ENCODE peak calls at places on chromosomes 3 and 15, in eight cellular contexts. P is sigmoid colon, I is GM23338, H is H9, C is cardiac muscle cell, R is IMR-90, Z is fibroblast of lung, N is lower lobe of right lung. D is an unnamed sample. For H3K27me3 and H3K4me1, the result is how much of the 10 kb centered on the place peaks cover.

GRCh38 chr3:45688194-45688881 is 858 bp upstream of the SACM1L start:
- DNase-seq in R (peak), H (peak), P (no peak), I (peak), Z (peak), N (no peak), C (peak), D (peak)

GRCh38 chr3:148925841-148926240 is 60.7 kb downstream of the CPA3 start:
- DNase-seq in Z (no peak), N (no peak), C (no peak), R (no peak), P (no peak), H (no peak), I (no peak), D (no peak)

GRCh38 chr15:26628071-26628470 is 144.8 kb downstream of the GABRB3 start:
- DNase-seq in H (no peak), Z (no peak), C (no peak), R (no peak), P (no peak), I (no peak), N (no peak), D (no peak)

GRCh38 chr3:414063-414462 is 217.5 kb downstream of the CHL1 start:
- DNase-seq in P (no peak), Z (peak), R (peak), N (no peak), C (peak), I (peak), H (no peak), D (no peak)

GRCh38 chr3:49411550-49411967 is 217 bp downstream of the RHOA start:
- DNase-seq in I (peak), H (no peak), R (no peak), C (peak), Z (no peak), P (peak), N (peak), D (peak)

GRCh38 chr3:173932624-173933023 is 535.1 kb downstream of the NLGN1 start:
- DNase-seq in I (no peak), C (peak), N (no peak), P (no peak), H (no peak), Z (peak), R (peak), D (no peak)

GRCh38 chr3:13332158-13332557 is 88.0 kb downstream of the NUP210 start:
- DNase-seq in P (no peak), I (no peak), H (no peak), N (no peak), R (no peak), C (no peak), Z (no peak), D (no peak)

GRCh38 chr3:138172625-138173024 is 2.1 kb downstream of the DBR1 start:
- DNase-seq in H (no peak), I (no peak), Z (no peak), R (no peak), P (no peak), N (no peak), C (no peak), D (no peak)

GRCh38 chr3:59178698-59179097 is 128.9 kb upstream of the CFAP20DC start:
- DNase-seq in Z (no peak), I (no peak), R (no peak), C (no peak), P (no peak), N (no peak), H (no peak), D (no peak)

GRCh38 chr3:14335774-14336413 is 66.5 kb upstream of the SLC6A6 start:
- DNase-seq in H (no peak), I (no peak), P (no peak), Z (no peak), C (no peak), R (no peak), N (peak), D (no peak)

GRCh38 chr3:178367817-178368617 is 168.2 kb upstream of the KCNMB2 start:
- DNase-seq in C (peak), P (no peak), I (no peak), H (no peak), N (no peak), Z (no peak), R (no peak), D (no peak)

GRCh38 chr3:114538211-114538610 is 244.4 kb downstream of the TIGIT start:
- DNase-seq in Z (no peak), R (no peak), I (no peak), P (no peak), C (no peak), H (no peak), N (no peak), D (no peak)

GRCh38 chr3:128714887-128715496 is 11.0 kb upstream of the RAB7A start:
- DNase-seq in R (no peak), P (peak), N (no peak), I (no peak), Z (no peak), C (no peak), H (no peak), D (peak)

GRCh38 chr15:49458145-49458544 is 35.1 kb downstream of the FGF7 start:
- DNase-seq in I (no peak), P (no peak), C (no peak), H (no peak), R (peak), Z (peak), N (no peak), D (no peak)

GRCh38 chr15:52228928-52229327 is 37.7 kb upstream of the GNB5 start:
- DNase-seq in Z (no peak), C (no peak), P (no peak), I (peak), R (no peak), H (peak), N (no peak), D (no peak)

GRCh38 chr15:63583027-63583426 is 14.2 kb upstream of the FBXL22 start:
- DNase-seq in P (no peak), I (no peak), N (no peak), Z (peak), H (no peak), R (peak), C (peak), D (no peak)

GRCh38 chr3:150147776-150148175 is 177.1 kb upstream of the PFN2 start:
- DNase-seq in N (no peak), I (no peak), R (peak), C (peak), Z (peak), P (no peak), H (no peak), D (no peak)

GRCh38 chr15:82044373-82045178 is 1.2 kb downstream of the MEX3B start:
- DNase-seq in R (peak), P (peak), Z (peak), C (peak), I (peak), N (peak), H (peak), D (no peak)

GRCh38 chr15:52370010-52370409 is 74.4 kb upstream of the MYO5C start:
- DNase-seq in P (no peak), C (no peak), I (no peak), R (peak), N (peak), H (no peak), Z (no peak), D (no peak)

GRCh38 chr3:113783463-113783862 is 36.6 kb downstream of the ATP6V1A start:
- DNase-seq in P (no peak), C (peak), I (no peak), N (no peak), H (no peak), R (peak), Z (peak), D (no peak)

GRCh38 chr15:75428152-75428551 is 23.3 kb downstream of the SIN3A start:
- DNase-seq in C (no peak), Z (no peak), R (no peak), P (no peak), N (no peak), H (no peak), I (no peak), D (no peak)

GRCh38 chr15:57213783-57214366 is 162.4 kb upstream of the CGNL1 start:
- DNase-seq in N (no peak), Z (peak), R (peak), C (peak), P (no peak), H (no peak), I (no peak), D (no peak)

GRCh38 chr3:195451373-195452000 is 8.7 kb upstream of the ACAP2 start:
- DNase-seq in R (no peak), Z (no peak), P (no peak), I (no peak), N (no peak), H (no peak), C (no peak), D (no peak)

GRCh38 chr3:81045976-81046375 is 715.5 kb downstream of the GBE1 start:
- DNase-seq in H (no peak), Z (no peak), I (no peak), P (no peak), R (no peak), N (no peak), C (no peak), D (no peak)

GRCh38 chr3:71718069-71718468 is 7.1 kb downstream of the EIF4E3 start:
- DNase-seq in C (no peak), Z (no peak), I (no peak), R (no peak), N (no peak), H (no peak), P (no peak), D (peak)

GRCh38 chr15:72509484-72509883 is 35.4 kb downstream of the ARIH1 start:
- DNase-seq in I (no peak), R (no peak), H (no peak), Z (no peak), C (no peak), N (no peak), P (no peak), D (no peak)

GRCh38 chr15:74631408-74631807 is 15.8 kb downstream of the CLK3 start:
- DNase-seq in N (no peak), H (peak), P (no peak), I (no peak), R (no peak), C (no peak), Z (no peak), D (no peak)

GRCh38 chr15:55916666-55917409 is 76.6 kb downstream of the NEDD4 start:
- DNase-seq in C (peak), R (peak), Z (peak), P (no peak), H (no peak), N (no peak), I (no peak), D (no peak)

GRCh38 chr3:107633327-107634141 is 110.8 kb downstream of the BBX start:
- DNase-seq in I (no peak), C (no peak), N (no peak), R (no peak), H (no peak), P (no peak), Z (no peak), D (no peak)

GRCh38 chr15:60573936-60574335 is 95.0 kb upstream of the ICE2 start:
- DNase-seq in R (no peak), C (no peak), N (no peak), P (no peak), Z (no peak), I (no peak), H (no peak), D (peak)

GRCh38 chr3:32097768-32098167 is 8.7 kb upstream of the GPD1L start:
- DNase-seq in P (no peak), N (no peak), R (no peak), Z (no peak), I (no peak), C (no peak), H (no peak), D (no peak)

GRCh38 chr3:50442940-50443579 is 60.4 kb downstream of the CACNA2D2 start:
- DNase-seq in P (no peak), C (no peak), I (no peak), Z (no peak), N (peak), H (no peak), R (no peak), D (no peak)
- H3K27me3 ChIP-seq in P (under half), C (under half), I (under half), Z (under half), N (under half), H (under half), R (half or more), D (under half)

GRCh38 chr3:24502690-24503089 is 8.0 kb upstream of the THRB start:
- DNase-seq in P (no peak), N (no peak), R (no peak), I (no peak), H (no peak), C (peak), Z (no peak), D (no peak)
- H3K4me1 ChIP-seq in P (under half), N (under half), R (under half), I (under half), H (under half), C (under half), Z (under half), D (under half)

GRCh38 chr3:161452179-161452578 is 44.4 kb upstream of the OTOL1 start:
- DNase-seq in P (no peak), Z (no peak), N (no peak), H (no peak), C (no peak), I (no peak), R (no peak), D (no peak)
- H3K27me3 ChIP-seq in P (under half), Z (under half), N (under half), H (under half), C (under half), I (under half), R (under half), D (under half)

GRCh38 chr3:37986479-37987314 is 3.9 kb upstream of the VILL start:
- DNase-seq in P (peak), H (no peak), C (no peak), N (peak), I (peak), Z (no peak), R (no peak), D (no peak)
- H3K4me1 ChIP-seq in P (under half), H (under half), C (under half), N (under half), I (under half), Z (under half), R (under half), D (under half)

DNA sequence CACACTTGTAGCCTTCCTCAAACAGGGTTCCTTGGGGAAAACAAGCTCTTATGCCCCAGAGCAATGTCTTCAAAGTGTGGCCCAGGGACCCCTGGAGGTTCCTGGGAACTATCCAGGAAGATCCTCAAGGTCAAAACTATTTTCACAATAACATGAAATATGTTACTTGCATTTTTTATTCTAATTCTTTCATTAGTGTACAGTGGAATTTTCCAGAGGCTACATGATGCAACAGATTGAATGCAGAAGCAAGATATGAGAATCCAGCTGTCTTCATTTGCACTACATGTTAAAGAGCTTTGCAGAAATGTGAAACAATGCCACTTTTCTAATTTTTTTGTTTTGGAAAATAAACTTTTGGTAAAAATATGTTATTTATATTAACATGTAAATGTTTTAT is 190.9 kb downstream of the SLC9A9 start:
- DNase-seq in I (no peak), H (no peak), Z (peak), C (peak), N (no peak), R (no peak), P (no peak), D (no peak)
- H3K27me3 ChIP-seq in I (under half), H (under half), Z (under half), C (under half), N (under half), R (under half), P (under half), D (under half)

GRCh38 chr3:133576169-133576568 is 2.7 kb downstream of the CDV3 start:
- DNase-seq in H (no peak), P (no peak), Z (no peak), I (no peak), N (no peak), R (no peak), C (peak), D (no peak)
- H3K4me1 ChIP-seq in H (under half), P (half or more), Z (under half), I (under half), N (half or more), R (under half), C (under half), D (half or more)

GRCh38 chr3:116443096-116443793 is 2.0 kb downstream of the LSAMP start:
- DNase-seq in Z (peak), R (peak), P (no peak), C (peak), H (no peak), N (no peak), I (peak), D (no peak)
- H3K27me3 ChIP-seq in Z (under half), R (under half), P (under half), C (under half), H (under half), N (under half), I (under half), D (under half)

DNA sequence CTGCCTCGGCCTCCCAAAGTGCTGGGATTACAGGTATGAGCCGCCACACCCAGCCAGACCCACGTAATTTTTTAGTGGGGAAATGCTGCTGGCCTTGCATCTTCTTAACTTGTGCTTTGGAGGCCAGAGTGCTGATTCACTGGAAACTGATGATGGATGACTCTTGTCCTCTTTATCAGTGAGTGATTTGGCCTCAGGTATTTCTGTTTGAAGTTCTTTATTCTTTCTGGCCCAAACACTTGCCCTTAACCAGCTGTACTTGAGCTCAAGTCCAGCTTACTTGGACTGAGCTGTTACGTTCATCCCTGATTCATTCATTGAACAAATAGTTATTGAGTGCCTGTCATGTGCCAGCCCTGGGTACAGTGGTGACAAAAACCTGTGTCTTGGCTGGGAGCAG is 4.2 kb downstream of the PTPN23 start:
- DNase-seq in C (no peak), N (no peak), H (no peak), P (no peak), I (no peak), Z (no peak), R (peak), D (no peak)
- H3K4me1 ChIP-seq in C (under half), N (under half), H (under half), P (under half), I (under half), Z (under half), R (under half), D (under half)

D was measured in effector memory CD4-positive, alpha-beta T cell.